ENCODE peak calls at places on chromosome 1, in six cellular contexts. O, Q, N, S, D and Y are unnamed samples.

GRCh38 chr1:179550753-179551682 is 24.7 kb downstream of the NPHS2 start:
- DNase-seq in O (no peak), Q (no peak), D (peak; percentile 78), N (no peak), S (no peak), Y (no peak)

GRCh38 chr1:181452746-181453145 is 30.6 kb upstream of the CACNA1E start:
- DNase-seq in Q (no peak), S (no peak), O (no peak), N (no peak), D (no peak), Y (no peak)

GRCh38 chr1:43206721-43207228 is 34.6 kb downstream of the CFAP57 start:
- DNase-seq in D (peak; percentile 98), S (no peak), N (no peak), Q (peak; percentile 54), O (peak; percentile 95), Y (no peak)

GRCh38 chr1:224427346-224427745 is 7.3 kb downstream of the WDR26 start:
- DNase-seq in O (no peak), D (no peak), N (no peak), S (no peak), Q (no peak), Y (no peak)

GRCh38 chr1:86714159-86714558 is 9.8 kb downstream of the SH3GLB1 start:
- DNase-seq in N (no peak), S (no peak), D (no peak), Q (no peak), O (no peak), Y (no peak)

GRCh38 chr1:234570336-234570735 is 39.6 kb downstream of the IRF2BP2 start:
- DNase-seq in D (no peak), O (no peak), N (no peak), Q (no peak), S (no peak), Y (no peak)

GRCh38 chr1:226977288-226977972 is 37.3 kb downstream of the COQ8A start:
- DNase-seq in S (no peak), D (no peak), O (no peak), N (no peak), Q (no peak), Y (no peak)

GRCh38 chr1:85200367-85200869 is 398 bp downstream of the SYDE2 start:
- DNase-seq in Q (peak; percentile 73), D (no peak), S (no peak), N (no peak), O (peak; percentile 52), Y (no peak)

GRCh38 chr1:64631346-64632052 is 113.4 kb upstream of the RAVER2 start:
- DNase-seq in O (no peak), Q (peak; percentile 72), D (no peak), S (no peak), N (no peak), Y (no peak)

GRCh38 chr1:119595606-119596005 is 52.5 kb downstream of the ZNF697 start:
- DNase-seq in Q (no peak), D (no peak), S (no peak), O (no peak), N (no peak), Y (no peak)

GRCh38 chr1:27380766-27381733 is 2.1 kb downstream of the CD164L2 start:
- DNase-seq in S (no peak), O (no peak), Q (no peak), N (no peak), D (no peak), Y (no peak)

GRCh38 chr1:119537979-119538378 is 31.0 kb downstream of the HSD3B1 start:
- DNase-seq in O (no peak), Q (no peak), S (no peak), N (no peak), D (no peak), Y (no peak)

GRCh38 chr1:21914468-21914867 is 22.6 kb downstream of the HSPG2 start:
- DNase-seq in N (no peak), O (no peak), S (no peak), Q (no peak), D (no peak), Y (no peak)

GRCh38 chr1:186078245-186078644 is 296.8 kb downstream of the TPR start:
- DNase-seq in Q (no peak), N (no peak), O (no peak), S (no peak), D (no peak), Y (no peak)

GRCh38 chr1:182520746-182521145 is 68.3 kb downstream of the RNASEL start:
- DNase-seq in O (no peak), D (no peak), Q (no peak), S (no peak), N (no peak), Y (no peak)

GRCh38 chr1:19974822-19975416 is 4.5 kb downstream of the PLA2G2A start:
- DNase-seq in N (peak; percentile 29), O (peak; percentile 84), Q (peak; percentile 69), S (peak; percentile 62), D (peak; percentile 62), Y (no peak)

GRCh38 chr1:9306006-9306405 is 13.3 kb downstream of the SPSB1 start:
- DNase-seq in S (no peak), D (no peak), Q (no peak), O (no peak), N (no peak), Y (no peak)

GRCh38 chr1:220370041-220370700 is 97.9 kb upstream of the RAB3GAP2 start:
- DNase-seq in D (peak; percentile 95), S (no peak), Q (peak; percentile 30), O (no peak), N (no peak), Y (no peak)

GRCh38 chr1:207968521-207968944 is 57.6 kb upstream of the CD34 start:
- DNase-seq in N (no peak), S (no peak), O (no peak), D (no peak), Q (no peak), Y (no peak)

DNA sequence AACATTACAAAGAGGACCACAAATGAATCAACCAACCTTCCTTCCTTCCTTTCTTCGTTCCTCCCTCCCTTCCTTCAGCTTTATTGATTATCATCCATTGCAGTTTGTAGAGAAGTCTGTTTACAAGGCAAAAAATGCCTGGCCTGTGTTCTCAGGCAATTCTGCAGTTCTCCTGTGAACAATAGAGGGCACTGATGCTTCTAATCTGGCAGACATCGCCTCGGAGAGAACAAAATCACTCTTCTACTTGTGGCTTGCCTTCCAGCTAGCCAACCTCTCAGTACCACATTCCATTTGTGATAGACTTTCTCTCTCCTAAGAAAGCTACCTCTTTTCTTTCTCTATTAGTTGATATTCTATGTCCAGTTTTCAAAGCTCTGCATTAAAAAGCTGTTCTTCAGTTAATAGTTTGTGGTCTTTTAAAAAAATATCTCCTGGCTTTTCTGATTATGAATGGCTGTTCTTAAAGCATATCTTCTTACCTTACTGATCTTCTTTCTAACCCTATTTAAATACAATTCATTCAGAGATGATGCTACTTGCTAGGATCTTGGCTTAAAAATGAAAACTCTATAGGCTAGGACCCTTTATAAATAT is 26.9 kb upstream of the ESRRG start:
- DNase-seq in Q (peak; percentile 88), D (no peak), S (no peak), N (peak; percentile 22), O (peak; percentile 86), Y (no peak)
- TF ChIP-seq CTCF in Q (peak; percentile 74), D (peak; percentile 64), S (no peak), N (peak; percentile 73), O (peak; percentile 83), Y (peak; percentile 50)

DNA sequence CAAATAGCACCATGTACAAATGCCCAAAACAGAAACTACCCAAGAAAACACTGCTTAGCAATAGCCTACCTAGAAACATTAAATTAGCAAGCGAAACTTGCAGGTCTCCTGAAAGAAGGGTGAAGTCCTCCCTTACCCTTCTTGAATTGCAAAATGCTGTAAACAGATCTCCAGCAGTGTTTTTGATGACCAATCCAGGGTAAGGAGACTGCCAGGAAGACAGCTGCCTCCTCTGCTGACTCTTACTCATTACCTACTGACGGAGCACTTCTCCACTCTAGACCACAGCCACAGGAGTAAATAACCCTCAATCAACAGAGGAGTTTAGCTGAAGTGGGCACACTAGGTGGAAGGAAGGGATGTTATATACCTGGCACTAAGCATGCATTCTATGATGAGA is 32.2 kb upstream of the GADD45A start:
- DNase-seq in Q (no peak), D (peak; percentile 80), O (peak; percentile 21), N (no peak), S (no peak), Y (no peak)
- H3K4me2 ChIP-seq in Q (no peak overlapping the region), D (peak overlapping the region; percentile 24), O (peak overlapping the region; percentile 58), N (no peak overlapping the region), S (no peak overlapping the region), Y (no peak overlapping the region)

GRCh38 chr1:184146202-184146601 is 94.7 kb downstream of the TSEN15 start:
- DNase-seq in Q (no peak), D (no peak), O (no peak), S (no peak), N (no peak), Y (no peak)

GRCh38 chr1:184145083-184145482 is 93.6 kb downstream of the TSEN15 start:
- DNase-seq in Q (no peak), N (no peak), S (no peak), D (no peak), O (no peak), Y (no peak)

GRCh38 chr1:184141481-184141880 is 90.0 kb downstream of the TSEN15 start:
- DNase-seq in N (no peak), O (no peak), Q (no peak), D (no peak), S (no peak), Y (no peak)

GRCh38 chr1:184143449-184143848 is 91.9 kb downstream of the TSEN15 start:
- DNase-seq in S (no peak), Q (no peak), O (peak; percentile 16), N (no peak), D (no peak), Y (no peak)
- TF ChIP-seq CTCF in S (peak; percentile 29), Q (no peak), O (no peak), N (no peak), D (no peak), Y (peak; percentile 5)

GRCh38 chr1:156584813-156585212 is 5.3 kb downstream of the TTC24 start:
- DNase-seq in S (peak; percentile 57), N (peak; percentile 67), O (peak; percentile 87), D (no peak), Q (peak; percentile 50), Y (no peak)

GRCh38 chr1:156586323-156586722 is 5.3 kb upstream of the NAXE start:
- DNase-seq in Q (no peak), N (no peak), O (no peak), S (no peak), D (no peak), Y (no peak)

GRCh38 chr1:156582388-156583022 is 3.0 kb downstream of the TTC24 start:
- DNase-seq in Q (no peak), N (peak; percentile 74), O (no peak), S (no peak), D (no peak), Y (peak; percentile 56)

GRCh38 chr1:156581661-156582387 is 2.3 kb downstream of the TTC24 start:
- DNase-seq in Q (no peak), S (no peak), D (no peak), N (peak; percentile 83), O (no peak), Y (peak; percentile 93)

DNA sequence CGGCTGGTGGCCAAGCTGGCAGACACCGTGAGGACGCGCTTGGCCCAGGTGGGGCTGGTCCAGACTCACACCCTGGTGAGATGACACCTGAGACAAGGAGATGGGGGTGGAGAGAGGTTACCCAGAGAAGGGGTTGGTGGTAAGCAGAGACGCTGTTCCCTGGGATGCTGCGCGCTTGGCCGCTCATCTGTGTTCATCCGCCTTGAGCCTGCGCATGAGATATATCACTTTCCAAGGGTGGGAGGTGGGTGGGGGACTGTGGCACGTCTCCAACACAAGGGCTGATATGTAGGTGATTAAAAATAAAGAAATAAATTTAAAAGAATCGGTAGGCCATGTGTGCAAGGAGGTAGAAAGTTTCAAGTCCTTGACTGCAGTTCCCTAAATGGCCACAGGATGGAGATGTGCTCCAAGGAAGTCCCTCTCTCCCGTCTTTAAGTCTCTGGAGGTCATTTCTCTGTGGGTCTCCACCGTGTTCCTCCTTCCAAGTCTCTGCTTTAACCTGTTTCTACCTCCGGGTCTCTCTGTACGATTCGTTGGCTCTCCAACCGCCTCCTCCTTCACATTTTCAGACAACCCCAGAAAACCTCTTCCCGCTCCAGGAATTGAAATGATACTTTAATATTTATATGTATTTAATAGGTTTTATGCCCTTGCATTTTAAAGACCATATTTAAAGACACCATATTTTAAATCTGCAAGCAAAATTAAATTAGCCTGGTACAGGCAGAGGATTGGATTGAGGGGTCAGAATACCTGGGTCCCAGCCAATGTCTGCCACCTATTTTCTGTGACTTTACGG is 4.5 kb downstream of the TTC24 start:
- DNase-seq in S (peak; percentile 81), O (peak; percentile 97), D (peak; percentile 61), Q (peak; percentile 86), N (peak; percentile 90), Y (peak; percentile 81)
- H3K4me2 ChIP-seq in S (no peak overlapping the region), O (peak overlapping the region; percentile 72), D (peak overlapping the region; percentile 27), Q (no peak overlapping the region), N (peak overlapping the region; percentile 58), Y (peak overlapping the region; percentile 72)